ENCODE peak calls at places on chromosomes 6 and 20, in nine cellular contexts. L, Q, W, M, X, B, O, P and Z are unnamed samples.

GRCh38 chr6:10511477-10511876 is 9.7 kb upstream of the GCNT2 start:
- DNase-seq in L (no peak), Q (peak; percentile 35), W (no peak), M (peak; percentile 15), X (no peak), B (no peak), O (no peak), P (no peak), Z (no peak)

GRCh38 chr20:61499859-61500258 is 247.8 kb downstream of the CDH4 start:
- DNase-seq in L (peak; percentile 7), Q (no peak), W (no peak), M (no peak), X (no peak), B (no peak), O (no peak), P (no peak), Z (no peak)

GRCh38 chr20:46252352-46253091 is 55.8 kb downstream of the CDH22 start:
- DNase-seq in L (no peak), Q (no peak), W (no peak), M (no peak), X (no peak), B (no peak), O (no peak), P (no peak), Z (no peak)

GRCh38 chr6:33165581-33166258 is 26.5 kb downstream of the COL11A2 start:
- DNase-seq in L (no peak), Q (no peak), W (no peak), M (no peak), X (no peak), B (no peak), O (no peak), P (no peak), Z (peak; percentile 32)

GRCh38 chr20:4476903-4477302 is 244.8 kb upstream of the PRND start:
- DNase-seq in L (no peak), Q (no peak), W (no peak), M (no peak), X (no peak), B (no peak), O (no peak), P (no peak), Z (no peak)

GRCh38 chr20:24781061-24781980 is 167.7 kb upstream of the CST7 start:
- DNase-seq in L (peak; percentile 36), Q (no peak), W (no peak), M (peak; percentile 43), X (peak; percentile 41), B (peak; percentile 47), O (no peak), P (peak; percentile 44), Z (no peak)

GRCh38 chr20:23879811-23880374 is 345 bp upstream of the CST5 start:
- DNase-seq in L (no peak), Q (no peak), W (no peak), M (no peak), X (no peak), B (no peak), O (no peak), P (no peak), Z (no peak)

GRCh38 chr6:101397199-101397598 is 3.7 kb downstream of the GRIK2 start:
- DNase-seq in L (peak; percentile 70), Q (no peak), W (no peak), M (peak; percentile 33), X (no peak), B (no peak), O (no peak), P (no peak), Z (no peak)

GRCh38 chr6:16064687-16065086 is 64.2 kb upstream of the MYLIP start:
- DNase-seq in L (no peak), Q (no peak), W (no peak), M (no peak), X (no peak), B (no peak), O (no peak), P (peak; percentile 4), Z (no peak)

GRCh38 chr6:111871725-111872520 is 1.3 kb downstream of the FYN start:
- DNase-seq in L (peak; percentile 30), Q (peak; percentile 54), W (peak; percentile 26), M (peak; percentile 47), X (peak; percentile 19), B (peak; percentile 80), O (no peak), P (peak; percentile 46), Z (peak; percentile 21)

GRCh38 chr20:61433816-61434215 is 181.8 kb downstream of the CDH4 start:
- DNase-seq in L (no peak), Q (no peak), W (no peak), M (no peak), X (no peak), B (no peak), O (no peak), P (no peak), Z (no peak)

GRCh38 chr6:163180874-163181541 is 233.5 kb upstream of the QKI start:
- DNase-seq in L (no peak), Q (peak; percentile 81), W (peak; percentile 77), M (peak; percentile 84), X (no peak), B (no peak), O (peak; percentile 74), P (peak; percentile 69), Z (peak; percentile 39)

GRCh38 chr20:61932711-61933480 is 132.8 kb downstream of the TAF4 start:
- DNase-seq in L (no peak), Q (no peak), W (peak; percentile 7), M (no peak), X (no peak), B (peak; percentile 55), O (peak; percentile 6), P (no peak), Z (no peak)

GRCh38 chr6:64945450-64945849 is 761.6 kb downstream of the EYS start:
- DNase-seq in L (no peak), Q (no peak), W (no peak), M (no peak), X (no peak), B (no peak), O (no peak), P (no peak), Z (no peak)

GRCh38 chr6:71544028-71544427 is 255.4 kb downstream of the OGFRL1 start:
- DNase-seq in L (peak; percentile 48), Q (no peak), W (no peak), M (peak; percentile 65), X (peak; percentile 38), B (no peak), O (no peak), P (no peak), Z (no peak)

GRCh38 chr6:169885131-169885530 is 133.7 kb downstream of the ERMARD start:
- DNase-seq in L (no peak), Q (no peak), W (no peak), M (no peak), X (no peak), B (no peak), O (no peak), P (no peak), Z (no peak)

GRCh38 chr20:12083269-12083668 is 165.6 kb downstream of the BTBD3 start:
- DNase-seq in L (no peak), Q (no peak), W (no peak), M (no peak), X (no peak), B (no peak), O (no peak), P (no peak), Z (no peak)

GRCh38 chr20:63974402-63975200 is 4.8 kb downstream of the SAMD10 start:
- DNase-seq in L (peak; percentile 74), Q (peak; percentile 22), W (peak; percentile 12), M (no peak), X (no peak), B (no peak), O (no peak), P (no peak), Z (no peak)

GRCh38 chr6:22231616-22232015 is 65.2 kb downstream of the PRL start:
- DNase-seq in L (peak; percentile 11), Q (no peak), W (no peak), M (no peak), X (no peak), B (no peak), O (no peak), P (no peak), Z (no peak)

GRCh38 chr20:38250607-38251006 is 9.9 kb downstream of the KIAA1755 start:
- DNase-seq in L (no peak), Q (no peak), W (no peak), M (no peak), X (no peak), B (peak; percentile 10), O (no peak), P (no peak), Z (no peak)

GRCh38 chr20:33475381-33476160 is 14.3 kb upstream of the CBFA2T2 start:
- DNase-seq in L (no peak), Q (no peak), W (no peak), M (no peak), X (no peak), B (no peak), O (no peak), P (no peak), Z (no peak)

GRCh38 chr6:168193816-168194701 is 115.0 kb upstream of the FRMD1 start:
- DNase-seq in L (no peak), Q (peak; percentile 11), W (no peak), M (peak; percentile 41), X (no peak), B (no peak), O (no peak), P (no peak), Z (no peak)
- TF ChIP-seq CTCF in L (no peak), Q (no peak), W (no peak), M (peak; percentile 41), X (no peak), B (no peak), O (no peak), P (no peak), Z (no peak)

GRCh38 chr6:144647971-144648651 is 363.0 kb downstream of the UTRN start:
- DNase-seq in L (no peak), Q (no peak), W (no peak), M (no peak), X (no peak), B (no peak), O (no peak), P (no peak), Z (no peak)
- TF ChIP-seq CTCF in L (no peak), Q (no peak), W (no peak), M (no peak), X (peak; percentile 53), B (no peak), O (no peak), P (no peak), Z (no peak)

GRCh38 chr20:58864346-58864745 is 11.8 kb downstream of the GNAS start:
- DNase-seq in L (no peak), Q (no peak), W (no peak), M (no peak), X (no peak), B (no peak), O (no peak), P (no peak), Z (peak; percentile 49)
- TF ChIP-seq CTCF in L (peak; percentile 15), Q (peak; percentile 19), W (peak; percentile 31), M (no peak), X (peak; percentile 45), B (peak; percentile 20), O (no peak), P (no peak), Z (peak; percentile 48)

DNA sequence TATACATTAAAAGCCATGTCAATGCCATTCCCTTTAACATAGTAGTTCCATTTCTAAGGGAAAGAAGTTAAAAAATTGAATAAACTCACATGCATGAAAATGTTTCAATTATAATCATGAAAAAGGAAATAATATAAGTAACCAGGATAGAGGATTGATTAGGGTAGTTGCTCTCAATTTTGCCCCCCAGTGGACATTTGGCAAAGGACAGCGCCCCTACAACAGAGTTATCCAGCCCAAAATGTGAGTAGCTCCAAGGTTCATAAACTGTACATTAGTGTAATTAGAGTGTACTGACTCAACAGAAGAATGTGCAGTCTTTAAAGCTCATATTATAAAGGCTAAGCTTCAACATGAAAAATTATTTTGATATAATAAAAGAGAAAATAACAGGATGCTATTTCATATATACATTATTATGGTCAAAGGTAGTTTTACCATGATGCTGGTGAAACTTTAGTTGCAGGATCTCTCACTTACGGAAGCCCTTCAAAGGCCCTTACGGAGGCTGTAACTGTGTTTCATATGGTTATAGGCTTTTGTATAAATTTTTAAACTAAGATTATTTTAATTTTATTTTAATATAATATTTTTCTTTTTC is 403.4 kb downstream of the PLCB1 start:
- DNase-seq in L (no peak), Q (no peak), W (no peak), M (peak; percentile 32), X (no peak), B (no peak), O (no peak), P (peak; percentile 30), Z (peak; percentile 13)
- TF ChIP-seq CTCF in L (peak; percentile 47), Q (peak; percentile 37), W (peak; percentile 51), M (peak; percentile 63), X (peak; percentile 83), B (peak; percentile 26), O (no peak), P (peak; percentile 80), Z (peak; percentile 10)